ENCODE peak calls at places on chromosome 6, in four cellular contexts. A, K, U and I are unnamed samples.

GRCh38 chr6:41187924-41188886 is 12.7 kb downstream of the TREML2 start:
- DNase-seq in A (no peak), U (no peak), K (no peak), I (no peak)

GRCh38 chr6:137581019-137581707 is 87.0 kb upstream of the OLIG3 start:
- DNase-seq in K (no peak), U (peak), A (no peak), I (no peak)

GRCh38 chr6:115485400-115485799 is 575.3 kb downstream of the FRK start:
- DNase-seq in U (no peak), A (no peak), K (no peak), I (no peak)

GRCh38 chr6:141532211-141532610 is 600.5 kb upstream of the GJE1 start:
- DNase-seq in U (no peak), K (no peak), A (no peak), I (no peak)

GRCh38 chr6:52304917-52305316 is 20.4 kb upstream of the MCM3 start:
- DNase-seq in U (no peak), A (no peak), K (no peak), I (no peak)

GRCh38 chr6:131400054-131400781 is 172.8 kb upstream of the ARG1 start:
- DNase-seq in U (no peak), K (peak), A (peak), I (no peak)

GRCh38 chr6:43496370-43497128 is 13.6 kb downstream of the LRRC73 start:
- DNase-seq in A (peak), U (no peak), K (peak), I (peak)

GRCh38 chr6:129747588-129748112 is 37.7 kb upstream of the ARHGAP18 start:
- DNase-seq in U (no peak), A (no peak), K (no peak), I (no peak)

GRCh38 chr6:167872538-167873210 is 46.0 kb downstream of the AFDN start:
- DNase-seq in K (no peak), A (no peak), U (no peak), I (no peak)

GRCh38 chr6:169986848-169987498 is 235.6 kb downstream of the ERMARD start:
- DNase-seq in A (no peak), K (no peak), U (no peak), I (no peak)

GRCh38 chr6:40477246-40478126 is 109.7 kb downstream of the LRFN2 start:
- DNase-seq in K (no peak), U (no peak), A (no peak), I (peak)

GRCh38 chr6:9516207-9516606 is 898.7 kb downstream of the TFAP2A start:
- DNase-seq in A (peak), K (no peak), U (no peak), I (no peak)

GRCh38 chr6:94349227-94349626 is 929.9 kb upstream of the EPHA7 start:
- DNase-seq in A (no peak), K (no peak), U (no peak), I (no peak)

GRCh38 chr6:2589171-2589661 is 161.5 kb downstream of the MYLK4 start:
- DNase-seq in A (no peak), K (no peak), U (no peak), I (no peak)

GRCh38 chr6:31727717-31728671 is 1.1 kb downstream of the DDAH2 start:
- DNase-seq in U (peak), K (no peak), A (no peak), I (no peak)

GRCh38 chr6:15410126-15410391 is 164.2 kb downstream of the JARID2 start:
- DNase-seq in U (no peak), K (peak), A (no peak), I (no peak)

GRCh38 chr6:119568580-119568979 is 219.0 kb upstream of the MAN1A1 start:
- DNase-seq in A (no peak), U (no peak), K (no peak), I (no peak)
- TF ChIP-seq RCOR1 in A (no peak), U (no peak), K (no peak), I (no peak)

GRCh38 chr6:25193147-25193864 is 85.9 kb upstream of the CARMIL1 start:
- DNase-seq in U (no peak), K (no peak), A (peak), I (no peak)
- TF ChIP-seq EP300 in U (no peak), K (no peak), A (no peak), I (no peak)

DNA sequence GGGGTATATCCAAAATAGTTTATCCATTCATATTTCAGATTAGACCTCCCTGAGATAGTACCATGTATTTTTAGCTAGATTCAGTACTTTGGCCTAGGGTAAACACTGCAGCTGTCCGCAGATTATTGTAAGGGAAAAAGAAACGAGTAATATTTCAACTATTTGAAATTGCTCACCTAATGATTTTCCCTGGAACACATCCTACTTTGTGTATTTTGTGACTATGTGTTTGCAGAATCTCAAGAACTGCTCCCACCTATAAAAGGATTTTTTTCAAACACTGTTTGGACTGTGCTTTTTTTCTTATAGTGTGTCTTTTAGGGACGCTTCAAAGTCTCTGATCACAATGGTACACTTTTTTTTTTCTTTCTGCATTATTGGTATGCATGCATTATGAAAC is 42.3 kb downstream of the RGS17 start:
- DNase-seq in K (no peak), A (no peak), U (no peak), I (no peak)
- TF ChIP-seq RCOR1 in K (no peak), A (no peak), U (no peak), I (no peak)

GRCh38 chr6:118203421-118204000 is 296.4 kb downstream of the SLC35F1 start:
- DNase-seq in K (no peak), U (no peak), A (no peak), I (no peak)
- TF ChIP-seq EP300 in K (no peak), U (no peak), A (no peak), I (no peak)

GRCh38 chr6:152270301-152270925 is 366.7 kb downstream of the SYNE1 start:
- DNase-seq in U (no peak), A (no peak), K (no peak), I (no peak)
- TF ChIP-seq RCOR1 in U (no peak), A (no peak), K (no peak), I (no peak)

DNA sequence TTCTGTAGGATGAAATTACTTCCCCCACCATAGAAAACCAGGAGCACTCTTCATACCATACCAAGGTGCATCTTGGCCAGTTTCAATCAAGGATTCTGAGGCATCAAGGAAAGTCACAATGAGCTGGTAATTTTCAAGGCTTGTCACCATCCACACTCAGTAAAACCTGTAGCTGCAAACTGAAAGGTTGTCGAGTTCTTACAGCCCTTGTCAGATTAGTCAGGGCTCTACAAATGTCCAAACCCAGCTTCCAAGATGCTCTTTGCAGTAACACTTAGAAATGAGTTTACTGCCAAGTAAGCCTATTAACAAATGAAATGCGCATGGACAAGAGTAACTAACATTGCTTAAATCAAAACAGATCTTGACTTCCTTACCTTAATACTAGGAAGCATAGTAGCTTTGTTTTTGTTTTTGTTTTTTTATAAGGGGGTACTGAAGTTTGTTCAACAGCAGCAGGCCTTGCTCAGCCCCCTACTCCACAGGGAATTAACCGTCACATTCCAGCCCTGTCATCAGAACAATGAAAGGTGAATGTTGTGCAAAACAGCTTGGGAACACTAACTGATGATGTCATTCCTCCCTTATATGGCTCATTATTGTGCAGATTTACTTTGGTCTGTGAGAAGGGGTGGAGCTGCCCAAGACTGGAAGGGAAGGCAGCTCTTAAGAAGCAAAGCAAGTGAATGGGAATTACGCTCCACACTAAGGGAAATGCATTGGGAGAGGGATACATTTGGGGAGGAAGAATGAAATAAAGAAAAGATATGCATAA is 49.9 kb upstream of the TMEM30A start:
- DNase-seq in U (no peak), A (no peak), K (no peak), I (no peak)
- TF ChIP-seq EP300 in U (no peak), A (no peak), K (no peak), I (no peak)

GRCh38 chr6:36504982-36505381 is 42.3 kb downstream of the STK38 start:
- DNase-seq in A (no peak), U (no peak), K (no peak), I (no peak)
- TF ChIP-seq RCOR1 in A (no peak), U (no peak), K (no peak), I (no peak)

GRCh38 chr6:47854996-47855395 is 73.2 kb downstream of the OPN5 start:
- DNase-seq in U (no peak), A (no peak), K (no peak), I (no peak)
- TF ChIP-seq EP300 in U (no peak), A (no peak), K (no peak), I (no peak)